ENCODE peak calls at places on chromosome 19, in ten cellular contexts. W, M, G, L, P, J, Q, O, R and Y are unnamed samples.

GRCh38 chr19:52898101-52898500 is 666 bp upstream of the ZNF320 start:
- DNase-seq in G (no peak), Q (peak; percentile 41), O (no peak), W (no peak), L (no peak), R (peak; percentile 78), M (no peak), J (no peak), P (peak; percentile 75), Y (peak; percentile 7)

GRCh38 chr19:3361384-3362216 is 4.8 kb upstream of the NFIC start:
- DNase-seq in G (peak; percentile 75), R (peak; percentile 46), P (no peak), J (no peak), Q (no peak), W (no peak), L (no peak), O (peak; percentile 44), M (no peak), Y (no peak)

GRCh38 chr19:3478409-3479176 is 1.7 kb downstream of the SMIM24 start:
- DNase-seq in R (peak; percentile 56), G (peak; percentile 56), M (no peak), P (peak; percentile 51), J (no peak), Q (no peak), L (no peak), W (no peak), O (no peak), Y (no peak)

GRCh38 chr19:29326351-29326750 is 113.4 kb upstream of the UQCRFS1 start:
- DNase-seq in O (no peak), Q (no peak), M (no peak), W (no peak), G (peak; percentile 10), R (no peak), J (no peak), L (no peak), P (no peak), Y (no peak)

GRCh38 chr19:7540761-7541480 is 5.4 kb downstream of the PNPLA6 start:
- DNase-seq in Q (peak; percentile 42), M (no peak), G (peak; percentile 73), W (peak; percentile 26), J (peak; percentile 55), L (peak; percentile 65), P (peak; percentile 91), R (peak; percentile 94), O (no peak), Y (no peak)

GRCh38 chr19:29660835-29661234 is 4.4 kb upstream of the PLEKHF1 start:
- DNase-seq in R (no peak), O (peak; percentile 9), Q (no peak), P (no peak), L (no peak), G (peak; percentile 72), M (no peak), W (no peak), J (no peak), Y (no peak)

GRCh38 chr19:40744554-40745401 is 5.5 kb downstream of the ACTMAP start:
- DNase-seq in G (peak; percentile 61), Q (peak; percentile 34), W (no peak), J (no peak), L (no peak), P (peak; percentile 78), O (peak; percentile 47), R (peak; percentile 87), M (peak; percentile 25), Y (peak; percentile 71)

GRCh38 chr19:56301886-56302620 is 12.6 kb downstream of the ZSCAN5A start:
- DNase-seq in L (no peak), W (no peak), R (no peak), J (no peak), G (peak; percentile 27), O (no peak), M (no peak), P (no peak), Q (no peak), Y (no peak)

GRCh38 chr19:3263866-3264265 is 39.4 kb downstream of the CELF5 start:
- DNase-seq in M (no peak), W (peak; percentile 9), J (no peak), Q (no peak), P (no peak), G (no peak), O (no peak), R (no peak), L (no peak), Y (no peak)

GRCh38 chr19:32317045-32317444 is 28.4 kb upstream of the ZNF507 start:
- DNase-seq in W (no peak), P (no peak), J (peak; percentile 9), R (peak; percentile 43), M (no peak), Q (no peak), O (no peak), G (no peak), L (no peak), Y (no peak)

GRCh38 chr19:15372891-15373301 is 6.7 kb downstream of the AKAP8 start:
- DNase-seq in O (no peak), R (no peak), L (no peak), J (no peak), Q (no peak), P (no peak), G (no peak), W (no peak), M (no peak), Y (no peak)

GRCh38 chr19:57559008-57559403 is 657 bp downstream of the ZNF550 start:
- DNase-seq in Q (peak; percentile 58), M (peak; percentile 45), J (no peak), L (no peak), P (peak; percentile 30), O (peak; percentile 21), R (peak; percentile 64), W (no peak), G (peak; percentile 21), Y (peak; percentile 13)

GRCh38 chr19:7242601-7243258 is 51.5 kb downstream of the INSR start:
- DNase-seq in O (peak; percentile 45), J (no peak), Q (no peak), M (peak; percentile 76), W (peak; percentile 72), L (peak; percentile 64), G (no peak), R (no peak), P (no peak), Y (peak; percentile 75)

GRCh38 chr19:6736917-6737283 is 480 bp downstream of the GPR108 start:
- DNase-seq in W (no peak), M (no peak), O (no peak), L (no peak), R (no peak), J (no peak), P (no peak), Q (no peak), G (no peak), Y (no peak)

GRCh38 chr19:19321143-19321577 is 531 bp downstream of the MAU2 start:
- DNase-seq in W (no peak), O (peak; percentile 35), J (peak; percentile 20), P (peak; percentile 47), M (peak; percentile 52), Q (peak; percentile 71), R (peak; percentile 79), G (peak; percentile 45), L (no peak), Y (peak; percentile 10)

GRCh38 chr19:34228347-34228746 is 26.0 kb upstream of the GARRE1 start:
- DNase-seq in J (no peak), P (no peak), M (no peak), L (peak; percentile 45), W (peak; percentile 42), O (no peak), Q (no peak), G (no peak), R (no peak), Y (no peak)

GRCh38 chr19:10105241-10106099 is 692 bp upstream of the PPAN start:
- DNase-seq in Q (no peak), L (no peak), J (no peak), M (no peak), O (no peak), R (no peak), W (no peak), G (no peak), P (no peak), Y (no peak)

GRCh38 chr19:11699931-11700794 is 38.6 kb downstream of the ZNF823 start:
- DNase-seq in O (peak; percentile 51), G (peak; percentile 59), L (peak; percentile 42), Q (peak; percentile 37), P (no peak), J (no peak), M (peak; percentile 78), R (peak; percentile 56), W (peak; percentile 20), Y (no peak)
- H3K9ac ChIP-seq in O (no peak overlapping the region), G (no peak overlapping the region), L (no peak overlapping the region), Q (no peak overlapping the region), P (no peak overlapping the region), J (no peak overlapping the region), M (no peak overlapping the region), R (no peak overlapping the region), W (no peak overlapping the region), Y (no peak overlapping the region)

GRCh38 chr19:17686592-17687042 is 1.5 kb downstream of the UNC13A start:
- DNase-seq in W (no peak), M (peak; percentile 24), R (peak; percentile 95), G (peak; percentile 74), J (no peak), Q (peak; percentile 66), L (no peak), O (peak; percentile 46), P (peak; percentile 87), Y (no peak)
- H3K9ac ChIP-seq in W (peak overlapping the region; percentile 73), M (no peak overlapping the region), R (no peak overlapping the region), G (no peak overlapping the region), J (peak overlapping the region; percentile 91), Q (no peak overlapping the region), L (no peak overlapping the region), O (peak overlapping the region; percentile 57), P (peak overlapping the region; percentile 48), Y (no peak overlapping the region)

GRCh38 chr19:27972291-27973040 is 1240.5 kb downstream of the UQCRFS1 start:
- DNase-seq in Q (no peak), W (peak; percentile 88), R (no peak), L (no peak), O (no peak), P (no peak), M (peak; percentile 4), J (no peak), G (no peak), Y (no peak)
- H3K9ac ChIP-seq in Q (no peak overlapping the region), W (peak overlapping the region; percentile 63), R (no peak overlapping the region), L (no peak overlapping the region), O (no peak overlapping the region), P (no peak overlapping the region), M (no peak overlapping the region), J (no peak overlapping the region), G (no peak overlapping the region), Y (no peak overlapping the region)

DNA sequence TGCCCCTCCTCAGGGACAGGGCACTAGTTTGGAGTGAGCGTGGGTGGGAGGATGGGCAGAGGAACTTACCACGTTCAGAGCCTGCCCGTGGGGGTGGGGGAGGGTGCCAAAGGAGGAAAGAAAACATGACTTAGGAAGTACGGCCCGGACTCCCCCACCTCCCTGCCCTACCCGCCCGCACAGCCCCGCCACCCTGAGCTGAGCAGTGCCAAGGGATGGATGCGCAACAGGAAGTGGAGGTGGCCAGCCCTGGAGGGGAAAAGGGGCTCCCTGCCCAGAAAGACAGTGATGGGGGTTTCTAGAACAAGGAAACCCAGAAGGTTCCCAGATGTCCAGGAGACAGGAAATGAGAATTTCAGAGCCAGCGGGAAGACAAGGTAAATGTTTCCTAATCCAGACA is 6.3 kb downstream of the TEAD2 start:
- DNase-seq in Q (no peak), P (no peak), M (no peak), L (no peak), G (no peak), R (no peak), W (no peak), J (no peak), O (no peak), Y (no peak)
- H3K9ac ChIP-seq in Q (no peak overlapping the region), P (no peak overlapping the region), M (no peak overlapping the region), L (no peak overlapping the region), G (no peak overlapping the region), R (no peak overlapping the region), W (no peak overlapping the region), J (no peak overlapping the region), O (no peak overlapping the region), Y (no peak overlapping the region)